ENCODE peak calls at places on chromosomes 7 and 10, in ten cellular contexts. Q, K, C, D, M, X, F, J, E and A are unnamed samples.

GRCh38 chr10:93376372-93377296 is 105.5 kb downstream of the MYOF start:
- DNase-seq in Q (peak), K (peak), C (no peak), D (peak), M (peak), X (peak), F (peak), J (peak), E (peak), A (peak)

GRCh38 chr10:77889277-77889903 is 37.2 kb downstream of the DLG5 start:
- DNase-seq in Q (no peak), K (peak), C (no peak), D (no peak), M (peak), X (no peak), F (no peak), J (peak), E (no peak), A (no peak)

GRCh38 chr7:30144659-30145321 is 10.0 kb downstream of the MTURN start:
- DNase-seq in Q (no peak), K (no peak), C (no peak), D (no peak), M (no peak), X (no peak), F (no peak), J (no peak), E (no peak), A (no peak)

GRCh38 chr7:40199076-40199802 is 64.4 kb downstream of the SUGCT start:
- DNase-seq in Q (no peak), K (no peak), C (no peak), D (no peak), M (no peak), X (no peak), F (peak), J (no peak), E (peak), A (no peak)

GRCh38 chr7:71637578-71637977 is 505.6 kb downstream of the GALNT17 start:
- DNase-seq in Q (no peak), K (no peak), C (no peak), D (no peak), M (no peak), X (no peak), F (peak), J (no peak), E (peak), A (no peak)

GRCh38 chr10:72348282-72348681 is 6.4 kb downstream of the DNAJB12 start:
- DNase-seq in Q (no peak), K (no peak), C (no peak), D (no peak), M (no peak), X (no peak), F (no peak), J (no peak), E (no peak), A (no peak)

GRCh38 chr7:134645935-134646334 is 718 bp upstream of the BPGM start:
- DNase-seq in Q (no peak), K (no peak), C (no peak), D (no peak), M (no peak), X (no peak), F (peak), J (no peak), E (peak), A (no peak)

GRCh38 chr7:31887006-31887405 is 183.2 kb downstream of the PDE1C start:
- DNase-seq in Q (no peak), K (no peak), C (no peak), D (no peak), M (no peak), X (no peak), F (no peak), J (no peak), E (no peak), A (no peak)

GRCh38 chr7:1883031-1883761 is 213.1 kb downstream of the ELFN1 start:
- DNase-seq in Q (peak), K (no peak), C (no peak), D (peak), M (no peak), X (no peak), F (peak), J (no peak), E (peak), A (no peak)

GRCh38 chr10:21159669-21160068 is 262.6 kb upstream of the NEBL start:
- DNase-seq in Q (no peak), K (no peak), C (no peak), D (no peak), M (no peak), X (no peak), F (no peak), J (no peak), E (no peak), A (no peak)

GRCh38 chr7:151076863-151077704 is 3.5 kb downstream of the FASTK start:
- DNase-seq in Q (peak), K (no peak), C (no peak), D (no peak), M (no peak), X (peak), F (no peak), J (peak), E (no peak), A (no peak)

GRCh38 chr10:92011560-92012214 is 88.1 kb downstream of the BTAF1 start:
- DNase-seq in Q (peak), K (no peak), C (no peak), D (no peak), M (no peak), X (no peak), F (peak), J (no peak), E (peak), A (no peak)

GRCh38 chr10:86483664-86484063 is 37.9 kb downstream of the WAPL start:
- DNase-seq in Q (no peak), K (no peak), C (no peak), D (no peak), M (no peak), X (no peak), F (no peak), J (no peak), E (no peak), A (no peak)

GRCh38 chr7:149772821-149773425 is 465 bp downstream of the ZNF467 start:
- DNase-seq in Q (no peak), K (peak), C (no peak), D (no peak), M (peak), X (peak), F (no peak), J (peak), E (no peak), A (no peak)

GRCh38 chr10:32005050-32005449 is 51.2 kb downstream of the KIF5B start:
- DNase-seq in Q (peak), K (peak), C (no peak), D (no peak), M (peak), X (no peak), F (peak), J (no peak), E (peak), A (no peak)

GRCh38 chr7:100088621-100089457 is at the start of gene COPS6:
- DNase-seq in Q (peak), K (peak), C (no peak), D (peak), M (peak), X (peak), F (peak), J (peak), E (peak), A (peak)

GRCh38 chr10:59108296-59108695 is 68.1 kb upstream of the PHYHIPL start:
- DNase-seq in Q (no peak), K (no peak), C (no peak), D (no peak), M (no peak), X (no peak), F (no peak), J (no peak), E (no peak), A (no peak)

DNA sequence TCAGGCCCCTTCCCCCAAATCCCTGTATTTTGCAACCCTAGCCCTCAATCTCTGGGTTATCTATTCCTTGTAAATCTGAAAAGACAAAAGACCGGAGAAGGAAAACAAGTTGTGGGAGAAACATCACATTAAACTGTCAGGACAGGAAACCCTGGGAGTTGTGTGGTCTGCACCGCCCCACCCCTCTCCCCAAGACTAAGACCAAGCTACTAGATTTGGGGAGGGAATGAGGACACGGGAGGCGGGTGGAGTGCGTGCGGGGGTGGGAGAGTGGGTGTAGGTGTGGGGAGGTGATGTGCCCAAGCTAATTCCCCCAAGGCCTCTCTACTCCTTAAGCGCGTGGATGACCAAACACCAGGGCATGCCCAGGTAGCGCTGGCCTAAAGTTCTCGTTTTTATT is 1.3 kb downstream of the JCAD start:
- DNase-seq in Q (no peak), K (no peak), C (no peak), D (no peak), M (no peak), X (peak), F (no peak), J (no peak), E (no peak), A (no peak)
- H3K27ac ChIP-seq in Q (peak), K (peak), C (peak), D (no peak), M (no peak), X (peak), F (no peak), J (peak), E (no peak), A (peak)

GRCh38 chr10:30529373-30529998 is 95.5 kb downstream of the MAP3K8 start:
- DNase-seq in Q (no peak), K (peak), C (peak), D (peak), M (peak), X (peak), F (no peak), J (peak), E (no peak), A (peak)
- H3K4me3 ChIP-seq in Q (no peak), K (no peak), C (no peak), D (peak), M (no peak), X (no peak), F (no peak), J (peak), E (no peak), A (no peak)

GRCh38 chr7:80783177-80783687 is 135.6 kb downstream of the SEMA3C start:
- DNase-seq in Q (no peak), K (no peak), C (no peak), D (no peak), M (no peak), X (no peak), F (no peak), J (no peak), E (no peak), A (no peak)
- H3K27ac ChIP-seq in Q (peak), K (no peak), C (no peak), D (no peak), M (no peak), X (no peak), F (peak), J (no peak), E (no peak), A (peak)

DNA sequence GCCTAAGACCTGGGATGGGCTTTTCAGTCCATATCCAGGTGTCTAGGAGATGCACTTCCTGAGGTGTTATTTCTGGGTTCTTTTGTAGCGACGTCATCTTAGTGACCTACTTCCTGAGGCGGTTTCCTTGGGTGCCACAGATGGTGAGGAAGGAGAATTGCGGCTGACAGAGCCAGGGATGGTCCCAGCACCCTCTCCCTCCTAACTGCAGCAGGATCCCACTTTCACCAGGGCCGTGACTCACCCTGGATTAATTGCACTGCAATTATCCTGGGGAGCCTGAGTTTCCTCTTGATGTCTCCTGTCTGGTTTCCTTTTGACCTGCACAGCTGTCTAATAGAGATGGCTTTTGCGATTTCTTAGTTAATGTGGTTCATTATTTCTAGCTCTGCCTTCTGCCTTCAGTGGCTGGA is 271.7 kb downstream of the TCF7L2 start:
- DNase-seq in Q (no peak), K (no peak), C (no peak), D (no peak), M (no peak), X (no peak), F (no peak), J (no peak), E (no peak), A (no peak)
- H3K4me3 ChIP-seq in Q (no peak), K (no peak), C (no peak), D (no peak), M (no peak), X (no peak), F (no peak), J (no peak), E (no peak), A (no peak)

DNA sequence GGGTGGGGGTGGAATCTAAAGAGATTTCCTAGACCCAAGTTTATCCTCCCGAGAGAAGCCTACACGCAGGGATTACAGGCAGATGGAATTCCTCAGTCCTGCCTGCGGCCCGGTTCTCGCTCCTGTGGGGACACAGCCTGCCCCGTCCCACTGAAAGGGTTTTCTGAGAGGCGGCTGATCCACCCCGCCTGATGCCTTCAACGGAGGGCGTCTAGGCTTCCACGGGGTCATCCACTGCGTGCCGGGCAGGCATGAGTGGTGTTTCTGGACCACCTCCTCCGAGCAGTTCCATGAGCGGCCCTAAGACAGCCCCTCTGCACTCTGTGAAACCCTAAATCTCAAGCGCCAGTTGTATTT is 29.3 kb upstream of the DNAAF5 start:
- DNase-seq in Q (no peak), K (no peak), C (no peak), D (no peak), M (no peak), X (no peak), F (no peak), J (peak), E (no peak), A (no peak)
- H3K27ac ChIP-seq in Q (no peak), K (no peak), C (peak), D (no peak), M (no peak), X (no peak), F (no peak), J (peak), E (no peak), A (peak)